ENCODE peak calls at places on chromosomes 1 and 21, in six cellular contexts. H, L, R, N, P and Z are unnamed samples.

GRCh38 chr1:238960071-238960470 is 426.3 kb upstream of the CHRM3 start:
- DNase-seq in H (peak; percentile 66), L (no peak), R (no peak), N (no peak), P (no peak), Z (no peak)

GRCh38 chr1:117366281-117366981 is 818 bp upstream of the MAN1A2 start:
- DNase-seq in H (peak; percentile 71), L (peak; percentile 86), R (peak; percentile 76), N (peak; percentile 82), P (peak; percentile 77), Z (peak; percentile 55)

GRCh38 chr21:17512245-17513213 is at the start of gene CXADR:
- DNase-seq in H (no peak), L (peak; percentile 67), R (no peak), N (peak; percentile 94), P (peak; percentile 77), Z (peak; percentile 88)

GRCh38 chr1:89148259-89148658 is 22.3 kb upstream of the GBP2 start:
- DNase-seq in H (no peak), L (no peak), R (no peak), N (no peak), P (no peak), Z (no peak)

GRCh38 chr1:70319750-70320149 is 34.8 kb downstream of the ANKRD13C start:
- DNase-seq in H (peak; percentile 77), L (peak; percentile 61), R (peak; percentile 70), N (peak; percentile 27), P (no peak), Z (no peak)

GRCh38 chr1:2786329-2787162 is 14.9 kb downstream of the TTC34 start:
- DNase-seq in H (no peak), L (peak; percentile 58), R (no peak), N (no peak), P (peak; percentile 0), Z (no peak)

GRCh38 chr1:217004776-217005436 is 281.7 kb upstream of the ESRRG start:
- DNase-seq in H (no peak), L (no peak), R (no peak), N (no peak), P (no peak), Z (no peak)

GRCh38 chr1:26289158-26290059 is 9.5 kb downstream of the SH3BGRL3 start:
- DNase-seq in H (no peak), L (peak; percentile 24), R (no peak), N (no peak), P (no peak), Z (no peak)

GRCh38 chr1:19676438-19676922 is 11.8 kb downstream of the HTR6 start:
- DNase-seq in H (peak; percentile 77), L (peak; percentile 67), R (peak; percentile 39), N (peak; percentile 37), P (no peak), Z (peak; percentile 59)

GRCh38 chr1:15797614-15798390 is 9.6 kb downstream of the UQCRHL start:
- DNase-seq in H (peak; percentile 35), L (peak; percentile 69), R (no peak), N (no peak), P (no peak), Z (no peak)

GRCh38 chr1:242240061-242240460 is 241.2 kb upstream of the MAP1LC3C start:
- DNase-seq in H (no peak), L (no peak), R (no peak), N (no peak), P (peak; percentile 69), Z (no peak)

GRCh38 chr21:27572681-27573080 is 605.8 kb upstream of the ADAMTS5 start:
- DNase-seq in H (peak; percentile 90), L (no peak), R (peak; percentile 79), N (no peak), P (no peak), Z (no peak)